ENCODE peak calls at places on chromosomes 6 and 20, in eight cellular contexts. One of them, this sample, is unnamed.

GRCh38 chr6:90227693-90228092 is 69.0 kb downstream of the BACH2 start:
- DNase-seq in prostate gland: no peak
- DNase-seq in esophagus squamous epithelium: no peak
- DNase-seq in tibial nerve: no peak
- DNase-seq in GM12891: no peak
- DNase-seq in HepG2: no peak
- DNase-seq in adrenal gland: no peak
- DNase-seq in A549: no peak
- DNase-seq in this sample: no peak

GRCh38 chr6:121403981-121404380 is 31.5 kb upstream of the GJA1 start:
- DNase-seq in prostate gland: no peak
- DNase-seq in esophagus squamous epithelium: no peak
- DNase-seq in tibial nerve: no peak
- DNase-seq in GM12891: no peak
- DNase-seq in HepG2: no peak
- DNase-seq in adrenal gland: no peak
- DNase-seq in A549: no peak
- DNase-seq in this sample: no peak

GRCh38 chr6:24991748-24992467 is 56.1 kb upstream of the RIPOR2 start:
- DNase-seq in prostate gland: peak; percentile 28
- DNase-seq in esophagus squamous epithelium: no peak
- DNase-seq in tibial nerve: peak; percentile 33
- DNase-seq in GM12891: peak; percentile 36
- DNase-seq in HepG2: peak; percentile 62
- DNase-seq in adrenal gland: peak; percentile 28
- DNase-seq in A549: peak; percentile 22
- DNase-seq in this sample: peak; percentile 59

GRCh38 chr6:122400467-122401089 is 1.1 kb downstream of the HSF2 start:
- DNase-seq in prostate gland: no peak
- DNase-seq in esophagus squamous epithelium: no peak
- DNase-seq in tibial nerve: no peak
- DNase-seq in GM12891: no peak
- DNase-seq in HepG2: no peak
- DNase-seq in adrenal gland: no peak
- DNase-seq in A549: no peak
- DNase-seq in this sample: peak; percentile 61

GRCh38 chr6:41700577-41701347 is 34.6 kb downstream of the TFEB start:
- DNase-seq in prostate gland: no peak
- DNase-seq in esophagus squamous epithelium: no peak
- DNase-seq in tibial nerve: no peak
- DNase-seq in GM12891: no peak
- DNase-seq in HepG2: no peak
- DNase-seq in adrenal gland: no peak
- DNase-seq in A549: no peak
- DNase-seq in this sample: no peak

GRCh38 chr6:26216015-26216885 is 129.0 kb downstream of the HFE start:
- DNase-seq in prostate gland: peak; percentile 94
- DNase-seq in esophagus squamous epithelium: no peak
- DNase-seq in tibial nerve: peak; percentile 81
- DNase-seq in GM12891: no peak
- DNase-seq in HepG2: peak; percentile 99
- DNase-seq in adrenal gland: peak; percentile 86
- DNase-seq in A549: no peak
- DNase-seq in this sample: peak; percentile 97

GRCh38 chr20:14264869-14265268 is 72.5 kb downstream of the FLRT3 start:
- DNase-seq in prostate gland: no peak
- DNase-seq in esophagus squamous epithelium: no peak
- DNase-seq in tibial nerve: no peak
- DNase-seq in GM12891: no peak
- DNase-seq in HepG2: peak; percentile 22
- DNase-seq in adrenal gland: no peak
- DNase-seq in A549: peak; percentile 7
- DNase-seq in this sample: no peak

GRCh38 chr20:41428285-41428684 is 61.7 kb upstream of the EMILIN3 start:
- DNase-seq in prostate gland: no peak
- DNase-seq in esophagus squamous epithelium: no peak
- DNase-seq in tibial nerve: no peak
- DNase-seq in GM12891: no peak
- DNase-seq in HepG2: peak; percentile 87
- DNase-seq in adrenal gland: no peak
- DNase-seq in A549: peak; percentile 22
- DNase-seq in this sample: peak; percentile 13

GRCh38 chr6:169099411-169100202 is 154.0 kb downstream of the THBS2 start:
- DNase-seq in prostate gland: no peak
- DNase-seq in esophagus squamous epithelium: no peak
- DNase-seq in tibial nerve: no peak
- DNase-seq in GM12891: no peak
- DNase-seq in HepG2: peak; percentile 11
- DNase-seq in adrenal gland: no peak
- DNase-seq in A549: no peak
- DNase-seq in this sample: no peak

GRCh38 chr6:12163744-12164507 is 126.2 kb upstream of the EDN1 start:
- DNase-seq in prostate gland: no peak
- DNase-seq in esophagus squamous epithelium: no peak
- DNase-seq in tibial nerve: no peak
- DNase-seq in GM12891: no peak
- DNase-seq in HepG2: no peak
- DNase-seq in adrenal gland: no peak
- DNase-seq in A549: no peak
- DNase-seq in this sample: no peak

GRCh38 chr6:155444120-155444917 is 11.3 kb downstream of the NOX3 start:
- DNase-seq in prostate gland: no peak
- DNase-seq in esophagus squamous epithelium: no peak
- DNase-seq in tibial nerve: no peak
- DNase-seq in GM12891: no peak
- DNase-seq in HepG2: peak; percentile 100
- DNase-seq in adrenal gland: no peak
- DNase-seq in A549: no peak
- DNase-seq in this sample: no peak

GRCh38 chr6:12648171-12648570 is 68.4 kb upstream of the PHACTR1 start:
- DNase-seq in prostate gland: no peak
- DNase-seq in esophagus squamous epithelium: no peak
- DNase-seq in tibial nerve: no peak
- DNase-seq in GM12891: no peak
- DNase-seq in HepG2: no peak
- DNase-seq in adrenal gland: no peak
- DNase-seq in A549: no peak
- DNase-seq in this sample: no peak

GRCh38 chr6:129936329-129937165 is 75.4 kb upstream of the TMEM244 start:
- DNase-seq in prostate gland: no peak
- DNase-seq in esophagus squamous epithelium: no peak
- DNase-seq in tibial nerve: peak; percentile 52
- DNase-seq in GM12891: no peak
- DNase-seq in HepG2: peak; percentile 49
- DNase-seq in adrenal gland: peak; percentile 36
- DNase-seq in A549: peak; percentile 1
- DNase-seq in this sample: peak; percentile 83

GRCh38 chr6:40822619-40823018 is 216.4 kb downstream of the UNC5CL start:
- DNase-seq in prostate gland: no peak
- DNase-seq in esophagus squamous epithelium: no peak
- DNase-seq in tibial nerve: no peak
- DNase-seq in GM12891: no peak
- DNase-seq in HepG2: no peak
- DNase-seq in adrenal gland: no peak
- DNase-seq in A549: no peak
- DNase-seq in this sample: no peak

GRCh38 chr6:136251394-136251793 is 1.3 kb upstream of the MTFR2 start:
- DNase-seq in prostate gland: no peak
- DNase-seq in esophagus squamous epithelium: no peak
- DNase-seq in tibial nerve: no peak
- DNase-seq in GM12891: no peak
- DNase-seq in HepG2: no peak
- DNase-seq in adrenal gland: no peak
- DNase-seq in A549: no peak
- DNase-seq in this sample: peak; percentile 30

GRCh38 chr6:2127484-2127911 is 117.9 kb downstream of the GMDS start:
- DNase-seq in prostate gland: peak; percentile 12
- DNase-seq in esophagus squamous epithelium: no peak
- DNase-seq in tibial nerve: peak; percentile 36
- DNase-seq in GM12891: peak; percentile 26
- DNase-seq in HepG2: no peak
- DNase-seq in adrenal gland: peak; percentile 49
- DNase-seq in A549: no peak
- DNase-seq in this sample: peak; percentile 69

GRCh38 chr6:25026723-25027122 is 91.0 kb upstream of the RIPOR2 start:
- DNase-seq in prostate gland: no peak
- DNase-seq in esophagus squamous epithelium: no peak
- DNase-seq in tibial nerve: no peak
- DNase-seq in GM12891: no peak
- DNase-seq in HepG2: no peak
- DNase-seq in adrenal gland: no peak
- DNase-seq in A549: no peak
- DNase-seq in this sample: no peak

GRCh38 chr20:33033381-33033780 is 1.9 kb downstream of the BPIFB6 start:
- DNase-seq in prostate gland: no peak
- DNase-seq in esophagus squamous epithelium: no peak
- DNase-seq in tibial nerve: no peak
- DNase-seq in GM12891: no peak
- DNase-seq in HepG2: no peak
- DNase-seq in adrenal gland: no peak
- DNase-seq in A549: no peak
- DNase-seq in this sample: no peak
- TF ChIP-seq POLR2A in prostate gland: no peak
- TF ChIP-seq POLR2A in esophagus squamous epithelium: no peak
- TF ChIP-seq POLR2A in tibial nerve: no peak
- TF ChIP-seq POLR2A in GM12891: no peak
- TF ChIP-seq POLR2A in HepG2: no peak
- TF ChIP-seq POLR2A in adrenal gland: no peak
- TF ChIP-seq POLR2A in A549: no peak
- TF ChIP-seq POLR2A in this sample: no peak

DNA sequence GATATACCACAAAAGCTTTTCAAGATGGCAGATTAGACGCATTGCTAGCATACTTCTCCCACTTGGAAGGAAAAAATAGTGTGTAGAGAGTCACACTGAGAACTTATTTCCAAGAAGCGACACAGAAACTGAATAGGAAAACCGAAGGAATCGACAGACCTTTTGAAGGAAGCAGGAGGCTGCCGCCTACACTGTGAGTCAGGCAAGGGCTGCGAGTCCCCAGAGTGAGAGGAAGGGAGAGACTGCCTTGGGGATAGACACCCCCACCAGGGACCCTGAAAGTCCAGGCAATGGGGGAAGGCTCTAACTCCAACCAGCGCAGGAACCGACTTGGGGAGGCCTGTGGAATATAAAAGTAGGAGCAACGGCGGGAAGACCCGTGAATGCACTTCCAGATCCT is 53.7 kb upstream of the SIRPG start:
- DNase-seq in prostate gland: no peak
- DNase-seq in esophagus squamous epithelium: no peak
- DNase-seq in tibial nerve: no peak
- DNase-seq in GM12891: no peak
- DNase-seq in HepG2: no peak
- DNase-seq in adrenal gland: no peak
- DNase-seq in A549: no peak
- DNase-seq in this sample: no peak
- TF ChIP-seq POLR2A in prostate gland: no peak
- TF ChIP-seq POLR2A in esophagus squamous epithelium: no peak
- TF ChIP-seq POLR2A in tibial nerve: no peak
- TF ChIP-seq POLR2A in GM12891: no peak
- TF ChIP-seq POLR2A in HepG2: no peak
- TF ChIP-seq POLR2A in adrenal gland: no peak
- TF ChIP-seq POLR2A in A549: no peak
- TF ChIP-seq POLR2A in this sample: no peak

GRCh38 chr20:63626424-63627128 is at the start of gene GMEB2:
- DNase-seq in prostate gland: peak; percentile 65
- DNase-seq in esophagus squamous epithelium: no peak
- DNase-seq in tibial nerve: peak; percentile 54
- DNase-seq in GM12891: peak; percentile 80
- DNase-seq in HepG2: peak; percentile 69
- DNase-seq in adrenal gland: peak; percentile 79
- DNase-seq in A549: peak; percentile 67
- DNase-seq in this sample: peak; percentile 89

GRCh38 chr20:63624486-63624885 is 2.4 kb downstream of the GMEB2 start:
- DNase-seq in prostate gland: no peak
- DNase-seq in esophagus squamous epithelium: no peak
- DNase-seq in tibial nerve: no peak
- DNase-seq in GM12891: no peak
- DNase-seq in HepG2: peak; percentile 80
- DNase-seq in adrenal gland: no peak
- DNase-seq in A549: no peak
- DNase-seq in this sample: no peak

GRCh38 chr20:63627129-63627699 is 313 bp upstream of the GMEB2 start:
- DNase-seq in prostate gland: peak; percentile 93
- DNase-seq in esophagus squamous epithelium: peak; percentile 75
- DNase-seq in tibial nerve: peak; percentile 90
- DNase-seq in GM12891: peak; percentile 95
- DNase-seq in HepG2: peak; percentile 93
- DNase-seq in adrenal gland: peak; percentile 97
- DNase-seq in A549: peak; percentile 94
- DNase-seq in this sample: peak; percentile 97

GRCh38 chr20:63627700-63628245 is 872 bp upstream of the GMEB2 start:
- DNase-seq in prostate gland: no peak
- DNase-seq in esophagus squamous epithelium: no peak
- DNase-seq in tibial nerve: no peak
- DNase-seq in GM12891: no peak
- DNase-seq in HepG2: no peak
- DNase-seq in adrenal gland: no peak
- DNase-seq in A549: no peak
- DNase-seq in this sample: no peak

GRCh38 chr20:63625771-63626423 is 1.0 kb downstream of the GMEB2 start:
- DNase-seq in prostate gland: no peak
- DNase-seq in esophagus squamous epithelium: no peak
- DNase-seq in tibial nerve: no peak
- DNase-seq in GM12891: no peak
- DNase-seq in HepG2: peak; percentile 57
- DNase-seq in adrenal gland: peak; percentile 48
- DNase-seq in A549: no peak
- DNase-seq in this sample: peak; percentile 62
- TF ChIP-seq POLR2A in prostate gland: no peak
- TF ChIP-seq POLR2A in esophagus squamous epithelium: no peak
- TF ChIP-seq POLR2A in tibial nerve: no peak
- TF ChIP-seq POLR2A in GM12891: peak; percentile 93
- TF ChIP-seq POLR2A in HepG2: peak; percentile 67
- TF ChIP-seq POLR2A in adrenal gland: peak; percentile 5
- TF ChIP-seq POLR2A in A549: no peak
- TF ChIP-seq POLR2A in this sample: peak; percentile 51

DNA sequence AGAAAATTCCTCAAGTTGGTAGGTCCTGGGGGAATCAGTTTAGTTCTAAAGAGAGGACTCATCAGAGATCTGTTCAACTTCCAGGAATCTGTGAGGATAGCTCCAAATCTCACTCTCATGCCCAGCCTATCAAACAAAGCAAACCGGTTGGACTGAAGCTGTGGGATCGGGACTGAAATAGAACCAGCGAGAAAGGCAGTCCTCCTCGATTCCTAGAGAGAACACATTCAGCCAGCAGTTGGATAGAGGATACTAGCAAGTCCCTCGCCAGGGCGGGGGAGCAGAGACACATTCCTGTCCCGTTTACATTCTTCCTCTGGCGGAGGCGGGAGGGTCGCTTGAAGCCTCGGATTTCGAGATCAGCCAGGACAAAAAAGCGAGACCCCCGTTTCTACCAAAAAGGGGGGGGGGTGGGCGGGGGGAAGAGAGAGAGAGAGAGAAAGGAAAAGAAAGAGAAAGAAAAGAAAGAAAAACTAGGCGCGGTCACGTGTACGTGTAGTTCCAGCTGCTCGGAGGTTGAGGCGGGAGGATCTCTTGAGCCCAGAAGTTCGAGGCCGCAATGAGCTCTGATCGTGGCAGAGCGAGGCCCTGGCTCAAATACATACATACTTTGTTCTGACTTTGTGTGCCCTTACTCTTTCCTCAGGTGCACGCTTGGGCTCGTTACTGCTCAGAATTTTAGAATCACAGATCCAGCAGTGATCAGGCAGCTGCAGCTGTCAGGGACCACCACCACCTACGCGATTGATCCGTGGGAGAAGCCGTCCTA is 19.5 kb downstream of the ZNF311 start:
- DNase-seq in prostate gland: peak; percentile 94
- DNase-seq in esophagus squamous epithelium: no peak
- DNase-seq in tibial nerve: peak; percentile 77
- DNase-seq in GM12891: no peak
- DNase-seq in HepG2: peak; percentile 97
- DNase-seq in adrenal gland: peak; percentile 89
- DNase-seq in A549: peak; percentile 84
- DNase-seq in this sample: peak; percentile 85
- TF ChIP-seq POLR2A in prostate gland: no peak
- TF ChIP-seq POLR2A in esophagus squamous epithelium: no peak
- TF ChIP-seq POLR2A in tibial nerve: peak; percentile 15
- TF ChIP-seq POLR2A in GM12891: no peak
- TF ChIP-seq POLR2A in HepG2: peak; percentile 56
- TF ChIP-seq POLR2A in adrenal gland: peak; percentile 84
- TF ChIP-seq POLR2A in A549: peak; percentile 40
- TF ChIP-seq POLR2A in this sample: no peak